ENCODE peak calls at places on chromosomes 7 and 10, in nine cellular contexts. Y is dorsolateral prefrontal cortex; N is MM.1S; L is GM20000; U is PC-3; E is activated CD8-positive, alpha-beta T cell treated with anti-CD3 and anti-CD28 coated beads for 36 hours; T is kidney; H is brain microvascular endothelial cell; X is Panc1. F is an unnamed sample.

GRCh38 chr7:100673942-100674431 is 447 bp downstream of the GNB2 start:
- DNase-seq in Y (no peak), N (no peak), L (peak), U (no peak), E (peak), T (peak), H (no peak), X (no peak), F (no peak)

GRCh38 chr7:81956520-81956919 is 186.7 kb upstream of the HGF start:
- DNase-seq in Y (no peak), N (peak), L (peak), U (peak), E (no peak), T (no peak), H (peak), X (peak), F (peak)

GRCh38 chr10:6171891-6172354 is 30.8 kb upstream of the PFKFB3 start:
- DNase-seq in Y (peak), N (no peak), L (no peak), U (no peak), E (peak), T (peak), H (peak), X (no peak), F (no peak)

GRCh38 chr10:97939446-97939990 is 89.9 kb downstream of the GOLGA7B start:
- DNase-seq in Y (no peak), N (no peak), L (no peak), U (peak), E (no peak), T (no peak), H (no peak), X (no peak), F (no peak)

GRCh38 chr7:18570890-18571478 is 75.4 kb downstream of the HDAC9 start:
- DNase-seq in Y (no peak), N (no peak), L (no peak), U (peak), E (no peak), T (no peak), H (peak), X (no peak), F (no peak)

GRCh38 chr10:43707755-43708154 is 59.1 kb upstream of the ZNF32 start:
- DNase-seq in Y (no peak), N (no peak), L (no peak), U (no peak), E (no peak), T (no peak), H (peak), X (no peak), F (no peak)

GRCh38 chr10:103114876-103115275 is 78.2 kb downstream of the NT5C2 start:
- DNase-seq in Y (no peak), N (no peak), L (no peak), U (peak), E (no peak), T (no peak), H (no peak), X (no peak), F (no peak)

GRCh38 chr7:115805458-115805857 is 225.1 kb downstream of the TFEC start:
- DNase-seq in Y (no peak), N (no peak), L (no peak), U (peak), E (no peak), T (no peak), H (peak), X (no peak), F (no peak)

GRCh38 chr10:78542536-78542935 is 508.9 kb downstream of the RPS24 start:
- DNase-seq in Y (no peak), N (no peak), L (no peak), U (no peak), E (no peak), T (no peak), H (no peak), X (no peak), F (no peak)

GRCh38 chr10:78543026-78543748 is 509.5 kb downstream of the RPS24 start:
- DNase-seq in Y (no peak), N (no peak), L (no peak), U (no peak), E (no peak), T (no peak), H (no peak), X (no peak), F (no peak)

GRCh38 chr10:78539247-78539766 is 505.6 kb downstream of the RPS24 start:
- DNase-seq in Y (no peak), N (no peak), L (no peak), U (no peak), E (no peak), T (no peak), H (no peak), X (no peak), F (no peak)

GRCh38 chr10:78541528-78542470 is 508.1 kb downstream of the RPS24 start:
- DNase-seq in Y (no peak), N (no peak), L (no peak), U (no peak), E (peak), T (peak), H (no peak), X (no peak), F (no peak)

DNA sequence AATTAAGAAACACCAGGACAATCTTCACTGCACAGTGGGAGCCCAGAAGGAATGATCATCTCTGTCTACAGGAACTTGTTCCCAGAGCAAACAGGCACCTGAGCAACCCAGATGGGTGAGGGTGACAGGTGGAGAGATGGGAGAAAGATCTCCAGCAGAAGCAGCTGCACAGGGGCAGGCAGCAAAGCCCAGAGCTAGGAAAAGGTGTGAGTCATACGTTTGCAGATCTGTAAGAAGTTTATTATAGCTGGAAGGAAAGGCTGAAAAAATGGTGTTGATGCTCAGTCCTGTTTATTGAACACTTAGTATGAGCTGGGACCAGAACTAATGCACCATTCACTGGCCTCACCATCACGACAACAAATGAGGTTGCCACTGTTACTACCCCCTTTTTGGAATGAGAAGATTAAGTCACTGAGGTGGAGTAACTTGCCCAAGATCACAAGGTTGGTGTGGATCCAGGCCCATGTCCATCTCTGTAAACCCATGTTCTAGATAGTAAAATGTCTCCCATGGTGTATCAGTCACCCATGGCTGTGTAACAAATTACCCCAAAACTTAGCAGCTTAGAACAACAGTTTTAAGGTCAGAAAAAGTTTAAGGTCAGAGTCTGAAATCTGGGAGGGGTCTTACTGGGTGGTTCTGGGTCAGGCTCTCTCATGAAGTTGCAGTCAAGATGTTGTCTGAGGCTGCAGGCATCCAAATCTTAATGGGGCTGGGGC is 506.9 kb downstream of the RPS24 start:
- DNase-seq in Y (no peak), N (no peak), L (no peak), U (peak), E (no peak), T (no peak), H (peak), X (no peak), F (no peak)
- TF ChIP-seq CTCF in Y (no peak), N (no peak), L (no peak), U (no peak), E (no peak), T (no peak), H (no peak), X (no peak), F (no peak)

DNA sequence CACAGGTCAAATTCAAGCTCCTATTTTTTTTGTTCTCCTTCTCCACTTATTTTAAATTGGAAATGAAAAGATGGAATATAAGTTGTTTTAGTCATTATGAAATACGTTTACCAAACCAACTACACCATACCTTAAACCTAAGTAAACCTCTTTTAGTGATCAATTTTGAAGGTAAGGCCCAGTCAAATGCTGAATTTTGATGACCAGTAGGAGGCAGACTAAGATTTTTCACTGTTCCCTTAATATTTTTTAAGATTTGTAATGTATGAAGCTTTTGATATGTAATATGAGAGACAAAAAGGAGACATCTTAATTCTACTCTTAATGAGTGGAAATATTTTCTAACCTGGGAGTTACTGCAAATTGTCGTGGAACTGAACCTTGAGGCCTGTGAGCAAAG is 311.6 kb downstream of the EXOC4 start:
- DNase-seq in Y (no peak), N (no peak), L (no peak), U (peak), E (no peak), T (no peak), H (no peak), X (no peak), F (no peak)
- TF ChIP-seq CTCF in Y (no peak), N (peak), L (no peak), U (peak), E (no peak), T (no peak), H (no peak), X (peak), F (no peak)

DNA sequence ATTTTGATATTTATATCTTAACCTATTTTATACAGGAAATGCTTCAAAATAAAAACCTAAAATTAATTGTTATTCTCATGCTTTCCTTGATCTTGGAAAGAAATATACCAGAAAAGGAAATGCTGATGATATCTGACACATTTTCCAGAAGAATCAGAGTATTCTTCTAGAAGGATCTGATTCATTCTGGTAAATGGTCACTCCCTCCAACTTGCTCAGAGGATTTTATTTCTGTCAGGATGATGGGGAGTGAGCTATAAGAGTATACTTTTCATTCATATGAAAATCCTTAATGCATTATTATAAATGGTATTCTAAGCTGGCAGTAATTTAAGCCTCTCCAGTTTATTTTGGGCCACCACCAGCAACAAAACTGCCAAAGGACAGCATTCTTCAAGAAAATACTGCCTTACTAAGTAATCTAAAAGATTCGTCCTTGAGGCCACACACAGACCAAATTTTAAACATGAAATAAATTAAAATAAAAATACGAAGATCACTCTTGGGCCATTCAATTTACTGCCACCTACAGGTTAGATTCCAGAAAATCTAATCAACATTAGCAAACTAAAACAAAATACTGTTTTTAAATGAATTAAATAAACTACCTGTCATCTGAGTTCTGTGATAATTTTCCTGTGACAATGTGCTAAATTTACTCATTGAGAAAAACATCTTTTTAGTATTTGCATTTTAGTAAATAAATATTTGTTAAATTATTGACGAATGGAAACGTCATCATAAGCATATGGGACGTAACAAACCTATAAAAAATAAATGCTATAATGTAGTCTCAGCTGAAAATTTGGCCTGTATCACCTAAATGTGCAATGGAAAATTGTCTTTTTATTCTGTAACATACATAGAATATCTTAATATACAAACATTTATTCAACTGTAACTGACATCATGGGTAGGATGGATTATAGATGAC is 71.9 kb downstream of the ITGB8 start:
- DNase-seq in Y (no peak), N (no peak), L (no peak), U (peak), E (no peak), T (no peak), H (no peak), X (no peak), F (no peak)
- TF ChIP-seq CTCF in Y (peak), N (peak), L (no peak), U (peak), E (no peak), T (no peak), H (peak), X (peak), F (peak)

DNA sequence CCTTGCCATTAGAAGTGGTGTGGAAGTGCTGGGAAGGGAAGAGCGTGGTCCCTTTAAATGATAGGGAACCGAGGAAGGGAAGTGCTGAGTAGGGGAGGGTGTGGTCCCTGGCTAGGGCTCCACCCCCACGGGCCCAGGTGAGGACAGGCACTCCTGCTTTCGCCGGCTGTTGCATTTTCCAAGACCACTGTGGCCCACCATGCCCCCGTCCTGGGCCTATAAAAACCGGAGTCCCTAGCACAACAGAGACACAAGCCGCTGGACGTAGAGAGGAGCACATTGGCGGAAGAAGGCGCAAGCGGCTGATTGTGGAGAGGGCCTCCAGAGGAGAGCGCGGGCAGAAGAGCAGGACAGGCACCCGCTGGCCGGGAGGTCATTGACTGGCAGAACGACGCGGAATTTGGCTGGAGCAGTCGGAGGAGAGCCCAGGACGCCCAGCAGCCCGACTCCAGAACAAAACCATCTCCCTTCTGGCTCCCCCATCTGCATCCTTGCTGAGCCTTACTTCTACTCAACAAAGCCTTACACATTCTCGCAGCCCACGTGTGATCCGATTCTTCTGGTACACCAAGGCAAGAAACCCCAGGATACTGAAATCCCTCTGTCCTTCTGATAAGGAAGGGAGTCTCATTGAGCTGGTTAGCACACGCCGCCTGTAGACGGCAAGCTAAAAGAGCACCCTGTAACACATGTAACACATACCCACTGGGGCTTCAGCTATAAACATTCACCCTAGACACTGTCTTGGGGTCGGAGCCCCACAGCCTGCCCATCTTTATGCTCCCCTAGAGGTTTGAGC is 146.2 kb upstream of the LYZL1 start:
- DNase-seq in Y (no peak), N (no peak), L (no peak), U (no peak), E (no peak), T (no peak), H (no peak), X (no peak), F (no peak)
- TF ChIP-seq CTCF in Y (no peak), N (no peak), L (no peak), U (no peak), E (no peak), T (no peak), H (no peak), X (peak), F (no peak)

GRCh38 chr7:152423991-152424347 is 11.8 kb downstream of the KMT2C start:
- DNase-seq in Y (no peak), N (no peak), L (no peak), U (no peak), E (no peak), T (no peak), H (no peak), X (no peak), F (no peak)

GRCh38 chr7:152414779-152415178 is 21.0 kb downstream of the KMT2C start:
- DNase-seq in Y (no peak), N (no peak), L (no peak), U (no peak), E (no peak), T (no peak), H (no peak), X (no peak), F (no peak)

GRCh38 chr7:152424348-152425108 is 11.3 kb downstream of the KMT2C start:
- DNase-seq in Y (no peak), N (no peak), L (no peak), U (no peak), E (peak), T (no peak), H (peak), X (no peak), F (no peak)

GRCh38 chr7:152419473-152420429 is 16.1 kb downstream of the KMT2C start:
- DNase-seq in Y (no peak), N (no peak), L (no peak), U (no peak), E (no peak), T (no peak), H (no peak), X (no peak), F (no peak)
- TF ChIP-seq CTCF in Y (no peak), N (no peak), L (no peak), U (no peak), E (no peak), T (no peak), H (no peak), X (no peak), F (no peak)

GRCh38 chr10:61939575-61940301 is 38.2 kb downstream of the ARID5B start:
- DNase-seq in Y (no peak), N (no peak), L (no peak), U (peak), E (no peak), T (no peak), H (peak), X (peak), F (no peak)

GRCh38 chr10:61942997-61943457 is 41.5 kb downstream of the ARID5B start:
- DNase-seq in Y (no peak), N (no peak), L (no peak), U (no peak), E (no peak), T (no peak), H (peak), X (no peak), F (no peak)

GRCh38 chr10:61941202-61941651 is 39.7 kb downstream of the ARID5B start:
- DNase-seq in Y (no peak), N (no peak), L (no peak), U (no peak), E (no peak), T (no peak), H (no peak), X (no peak), F (no peak)

GRCh38 chr10:61944445-61945123 is 43.1 kb downstream of the ARID5B start:
- DNase-seq in Y (no peak), N (no peak), L (no peak), U (peak), E (no peak), T (no peak), H (no peak), X (no peak), F (no peak)

DNA sequence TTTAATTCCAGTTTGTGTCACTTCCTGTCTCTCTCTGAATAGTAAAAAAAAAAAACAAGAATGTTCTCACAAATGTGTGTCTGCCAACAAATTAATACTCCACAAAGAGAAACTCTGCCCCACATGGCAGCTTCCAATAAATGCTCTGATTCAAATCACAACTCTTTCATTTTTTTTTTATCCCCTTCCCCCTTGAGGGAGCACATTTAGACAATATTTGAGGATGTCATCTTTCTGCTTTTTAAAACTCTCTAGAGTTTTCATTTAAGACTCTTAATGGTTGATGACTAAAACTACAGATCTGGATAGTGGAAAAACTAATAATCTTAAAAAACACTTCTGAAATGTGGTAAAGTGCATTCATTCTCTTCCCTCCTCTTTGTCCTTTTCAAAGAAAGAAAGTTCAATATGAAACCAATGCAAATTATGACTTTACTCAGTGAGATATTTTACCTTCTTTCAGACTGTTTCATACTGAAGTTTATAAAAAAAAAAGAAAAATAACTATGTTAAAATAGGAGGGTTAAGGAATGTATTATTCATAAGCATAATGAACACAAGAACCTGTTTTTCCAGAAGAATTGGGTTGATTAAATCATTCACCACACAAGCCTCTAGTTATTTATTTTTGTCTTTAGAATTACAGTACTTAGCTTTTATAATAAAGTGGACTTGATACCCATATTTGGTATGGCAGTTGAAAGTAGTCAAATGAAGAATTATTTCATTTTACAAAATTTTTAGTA is 42.4 kb downstream of the ARID5B start:
- DNase-seq in Y (no peak), N (no peak), L (no peak), U (peak), E (peak), T (no peak), H (peak), X (no peak), F (peak)
- TF ChIP-seq CTCF in Y (no peak), N (peak), L (no peak), U (peak), E (no peak), T (no peak), H (no peak), X (no peak), F (no peak)